ENCODE peak calls at places on chromosomes 1 and 21, in eight cellular contexts. One of them, this sample, is unnamed.

GRCh38 chr1:115322631-115323030 is 15.4 kb downstream of the NGF start:
- DNase-seq in left lung: no peak
- DNase-seq in fibroblast of mammary gland: peak; percentile 51
- DNase-seq in EL: peak; percentile 84
- DNase-seq in AG08395: peak; percentile 43
- DNase-seq in ACHN: no peak
- DNase-seq in NT2/D1: no peak
- DNase-seq in H54: no peak
- DNase-seq in this sample: no peak

GRCh38 chr1:145949219-145949618 is 8.6 kb downstream of the LIX1L start:
- DNase-seq in left lung: no peak
- DNase-seq in fibroblast of mammary gland: peak; percentile 99
- DNase-seq in EL: no peak
- DNase-seq in AG08395: no peak
- DNase-seq in ACHN: no peak
- DNase-seq in NT2/D1: no peak
- DNase-seq in H54: no peak
- DNase-seq in this sample: no peak

GRCh38 chr1:24018611-24019580 is 38.8 kb upstream of the SRSF10 start:
- DNase-seq in left lung: peak; percentile 86
- DNase-seq in fibroblast of mammary gland: peak; percentile 100
- DNase-seq in EL: peak; percentile 99
- DNase-seq in AG08395: peak; percentile 97
- DNase-seq in ACHN: peak; percentile 97
- DNase-seq in NT2/D1: peak; percentile 88
- DNase-seq in H54: peak; percentile 55
- DNase-seq in this sample: peak; percentile 28

GRCh38 chr1:57949168-57949567 is 525.3 kb upstream of the DAB1 start:
- DNase-seq in left lung: no peak
- DNase-seq in fibroblast of mammary gland: no peak
- DNase-seq in EL: no peak
- DNase-seq in AG08395: no peak
- DNase-seq in ACHN: no peak
- DNase-seq in NT2/D1: no peak
- DNase-seq in H54: no peak
- DNase-seq in this sample: no peak

GRCh38 chr1:110455151-110455550 is 4.2 kb downstream of the PROK1 start:
- DNase-seq in left lung: no peak
- DNase-seq in fibroblast of mammary gland: no peak
- DNase-seq in EL: no peak
- DNase-seq in AG08395: no peak
- DNase-seq in ACHN: no peak
- DNase-seq in NT2/D1: no peak
- DNase-seq in H54: no peak
- DNase-seq in this sample: no peak

GRCh38 chr1:246748867-246749266 is 24.7 kb downstream of the SCCPDH start:
- DNase-seq in left lung: no peak
- DNase-seq in fibroblast of mammary gland: peak; percentile 44
- DNase-seq in EL: peak; percentile 46
- DNase-seq in AG08395: no peak
- DNase-seq in ACHN: peak; percentile 97
- DNase-seq in NT2/D1: no peak
- DNase-seq in H54: no peak
- DNase-seq in this sample: no peak

GRCh38 chr1:2416403-2416802 is 4.0 kb upstream of the PEX10 start:
- DNase-seq in left lung: peak; percentile 75
- DNase-seq in fibroblast of mammary gland: no peak
- DNase-seq in EL: no peak
- DNase-seq in AG08395: no peak
- DNase-seq in ACHN: no peak
- DNase-seq in NT2/D1: no peak
- DNase-seq in H54: no peak
- DNase-seq in this sample: no peak

GRCh38 chr1:167345386-167345733 is 124.7 kb downstream of the POU2F1 start:
- DNase-seq in left lung: no peak
- DNase-seq in fibroblast of mammary gland: peak; percentile 7
- DNase-seq in EL: no peak
- DNase-seq in AG08395: no peak
- DNase-seq in ACHN: no peak
- DNase-seq in NT2/D1: no peak
- DNase-seq in H54: no peak
- DNase-seq in this sample: no peak

GRCh38 chr1:200042119-200042436 is 14.6 kb downstream of the NR5A2 start:
- DNase-seq in left lung: no peak
- DNase-seq in fibroblast of mammary gland: no peak
- DNase-seq in EL: no peak
- DNase-seq in AG08395: no peak
- DNase-seq in ACHN: no peak
- DNase-seq in NT2/D1: no peak
- DNase-seq in H54: no peak
- DNase-seq in this sample: no peak

GRCh38 chr1:201552941-201553341 is 14.0 kb downstream of the NAV1 start:
- DNase-seq in left lung: no peak
- DNase-seq in fibroblast of mammary gland: peak; percentile 62
- DNase-seq in EL: peak; percentile 67
- DNase-seq in AG08395: peak; percentile 70
- DNase-seq in ACHN: peak; percentile 84
- DNase-seq in NT2/D1: no peak
- DNase-seq in H54: no peak
- DNase-seq in this sample: no peak

GRCh38 chr1:63772876-63773275 is 941 bp upstream of the ROR1 start:
- DNase-seq in left lung: no peak
- DNase-seq in fibroblast of mammary gland: no peak
- DNase-seq in EL: no peak
- DNase-seq in AG08395: no peak
- DNase-seq in ACHN: no peak
- DNase-seq in NT2/D1: no peak
- DNase-seq in H54: no peak
- DNase-seq in this sample: no peak

GRCh38 chr1:166489670-166490436 is 323.1 kb upstream of the FAM78B start:
- DNase-seq in left lung: peak; percentile 61
- DNase-seq in fibroblast of mammary gland: peak; percentile 58
- DNase-seq in EL: peak; percentile 54
- DNase-seq in AG08395: peak; percentile 32
- DNase-seq in ACHN: no peak
- DNase-seq in NT2/D1: no peak
- DNase-seq in H54: peak; percentile 12
- DNase-seq in this sample: no peak

GRCh38 chr1:32427264-32427963 is 33.2 kb upstream of the BSDC1 start:
- DNase-seq in left lung: no peak
- DNase-seq in fibroblast of mammary gland: no peak
- DNase-seq in EL: no peak
- DNase-seq in AG08395: no peak
- DNase-seq in ACHN: no peak
- DNase-seq in NT2/D1: no peak
- DNase-seq in H54: no peak
- DNase-seq in this sample: no peak

GRCh38 chr1:197692965-197693364 is 82.3 kb downstream of the DENND1B start:
- DNase-seq in left lung: no peak
- DNase-seq in fibroblast of mammary gland: peak; percentile 44
- DNase-seq in EL: peak; percentile 23
- DNase-seq in AG08395: peak; percentile 5
- DNase-seq in ACHN: peak; percentile 46
- DNase-seq in NT2/D1: no peak
- DNase-seq in H54: no peak
- DNase-seq in this sample: no peak

GRCh38 chr21:45138199-45139002 is 64.0 kb downstream of the ADARB1 start:
- DNase-seq in left lung: peak; percentile 87
- DNase-seq in fibroblast of mammary gland: peak; percentile 73
- DNase-seq in EL: peak; percentile 65
- DNase-seq in AG08395: peak; percentile 47
- DNase-seq in ACHN: peak; percentile 60
- DNase-seq in NT2/D1: peak; percentile 90
- DNase-seq in H54: peak; percentile 48
- DNase-seq in this sample: peak; percentile 52

GRCh38 chr1:231611111-231611510 is 15.5 kb upstream of the DISC1 start:
- DNase-seq in left lung: no peak
- DNase-seq in fibroblast of mammary gland: no peak
- DNase-seq in EL: no peak
- DNase-seq in AG08395: no peak
- DNase-seq in ACHN: no peak
- DNase-seq in NT2/D1: no peak
- DNase-seq in H54: no peak
- DNase-seq in this sample: no peak

GRCh38 chr1:234531181-234532132 is 52.5 kb upstream of the TARBP1 start:
- DNase-seq in left lung: no peak
- DNase-seq in fibroblast of mammary gland: peak; percentile 94
- DNase-seq in EL: peak; percentile 17
- DNase-seq in AG08395: peak; percentile 74
- DNase-seq in ACHN: no peak
- DNase-seq in NT2/D1: no peak
- DNase-seq in H54: no peak
- DNase-seq in this sample: no peak

GRCh38 chr1:76826072-76826827 is 41.0 kb upstream of the ST6GALNAC5 start:
- DNase-seq in left lung: no peak
- DNase-seq in fibroblast of mammary gland: peak; percentile 72
- DNase-seq in EL: peak; percentile 75
- DNase-seq in AG08395: peak; percentile 67
- DNase-seq in ACHN: peak; percentile 3
- DNase-seq in NT2/D1: no peak
- DNase-seq in H54: peak; percentile 10
- DNase-seq in this sample: no peak

GRCh38 chr21:26659181-26659580 is 86.1 kb upstream of the CYYR1 start:
- DNase-seq in left lung: no peak
- DNase-seq in fibroblast of mammary gland: peak; percentile 1
- DNase-seq in EL: no peak
- DNase-seq in AG08395: no peak
- DNase-seq in ACHN: no peak
- DNase-seq in NT2/D1: no peak
- DNase-seq in H54: no peak
- DNase-seq in this sample: no peak

GRCh38 chr1:63368131-63368530 is 704 bp downstream of the ALG6 start:
- DNase-seq in left lung: no peak
- DNase-seq in fibroblast of mammary gland: no peak
- DNase-seq in EL: no peak
- DNase-seq in AG08395: no peak
- DNase-seq in ACHN: peak; percentile 3
- DNase-seq in NT2/D1: no peak
- DNase-seq in H54: no peak
- DNase-seq in this sample: no peak

GRCh38 chr1:193322218-193322617 is 135.8 kb upstream of the B3GALT2 start:
- DNase-seq in left lung: no peak
- DNase-seq in fibroblast of mammary gland: peak; percentile 65
- DNase-seq in EL: peak; percentile 92
- DNase-seq in AG08395: peak; percentile 51
- DNase-seq in ACHN: peak; percentile 73
- DNase-seq in NT2/D1: no peak
- DNase-seq in H54: peak; percentile 5
- DNase-seq in this sample: no peak

GRCh38 chr1:216732121-216732520 is 8.9 kb upstream of the ESRRG start:
- DNase-seq in left lung: no peak
- DNase-seq in fibroblast of mammary gland: no peak
- DNase-seq in EL: no peak
- DNase-seq in AG08395: no peak
- DNase-seq in ACHN: no peak
- DNase-seq in NT2/D1: no peak
- DNase-seq in H54: no peak
- DNase-seq in this sample: no peak

GRCh38 chr1:181117648-181118449 is 29.3 kb downstream of the IER5 start:
- DNase-seq in left lung: no peak
- DNase-seq in fibroblast of mammary gland: peak; percentile 51
- DNase-seq in EL: peak; percentile 87
- DNase-seq in AG08395: peak; percentile 36
- DNase-seq in ACHN: no peak
- DNase-seq in NT2/D1: no peak
- DNase-seq in H54: no peak
- DNase-seq in this sample: no peak

GRCh38 chr1:89962024-89962741 is 32.7 kb upstream of the ZNF326 start:
- DNase-seq in left lung: no peak
- DNase-seq in fibroblast of mammary gland: no peak
- DNase-seq in EL: peak; percentile 67
- DNase-seq in AG08395: peak; percentile 44
- DNase-seq in ACHN: no peak
- DNase-seq in NT2/D1: no peak
- DNase-seq in H54: no peak
- DNase-seq in this sample: no peak

GRCh38 chr1:180953791-180954721 is 41.4 kb downstream of the KIAA1614 start:
- DNase-seq in left lung: peak; percentile 93
- DNase-seq in fibroblast of mammary gland: peak; percentile 60
- DNase-seq in EL: peak; percentile 69
- DNase-seq in AG08395: peak; percentile 85
- DNase-seq in ACHN: peak; percentile 75
- DNase-seq in NT2/D1: no peak
- DNase-seq in H54: no peak
- DNase-seq in this sample: no peak

GRCh38 chr1:58249729-58250586 is 296.6 kb downstream of the OMA1 start:
- DNase-seq in left lung: peak; percentile 77
- DNase-seq in fibroblast of mammary gland: peak; percentile 19
- DNase-seq in EL: peak; percentile 50
- DNase-seq in AG08395: peak; percentile 47
- DNase-seq in ACHN: no peak
- DNase-seq in NT2/D1: peak; percentile 86
- DNase-seq in H54: no peak
- DNase-seq in this sample: peak; percentile 75

GRCh38 chr1:152042030-152042429 is 5.2 kb upstream of the S100A11 start:
- DNase-seq in left lung: no peak
- DNase-seq in fibroblast of mammary gland: no peak
- DNase-seq in EL: no peak
- DNase-seq in AG08395: no peak
- DNase-seq in ACHN: no peak
- DNase-seq in NT2/D1: no peak
- DNase-seq in H54: no peak
- DNase-seq in this sample: no peak

This sample was measured in iPS DF 19.7.